ENCODE peak calls at places on chromosomes 3 and 15, in six cellular contexts. One of them, this sample, is unnamed.

GRCh38 chr15:35505816-35506215 is 40.1 kb downstream of the DPH6 start:
- DNase-seq in heart left ventricle: no peak
- DNase-seq in HCT116: no peak
- DNase-seq in body of pancreas: no peak
- DNase-seq in breast epithelium: no peak
- DNase-seq in NB4: no peak
- DNase-seq in this sample: no peak

GRCh38 chr15:69876556-69876955 is 221.2 kb downstream of the TLE3 start:
- DNase-seq in heart left ventricle: no peak
- DNase-seq in NB4: no peak
- DNase-seq in body of pancreas: no peak
- DNase-seq in breast epithelium: no peak
- DNase-seq in HCT116: no peak
- DNase-seq in this sample: no peak

GRCh38 chr3:172362583-172362982 is 85.7 kb downstream of the GHSR start:
- DNase-seq in breast epithelium: no peak
- DNase-seq in NB4: no peak
- DNase-seq in HCT116: no peak
- DNase-seq in heart left ventricle: no peak
- DNase-seq in body of pancreas: no peak
- DNase-seq in this sample: no peak

GRCh38 chr15:80803580-80804525 is 24.7 kb downstream of the CEMIP start:
- DNase-seq in NB4: no peak
- DNase-seq in HCT116: no peak
- DNase-seq in body of pancreas: no peak
- DNase-seq in heart left ventricle: no peak
- DNase-seq in breast epithelium: no peak
- DNase-seq in this sample: no peak

GRCh38 chr15:58931985-58932384 is 1.5 kb downstream of the SLTM start:
- DNase-seq in body of pancreas: peak; percentile 41
- DNase-seq in breast epithelium: no peak
- DNase-seq in NB4: peak; percentile 82
- DNase-seq in heart left ventricle: no peak
- DNase-seq in HCT116: no peak
- DNase-seq in this sample: peak; percentile 81

GRCh38 chr3:87792193-87792531 is 266.6 kb downstream of the CGGBP1 start:
- DNase-seq in HCT116: no peak
- DNase-seq in body of pancreas: no peak
- DNase-seq in heart left ventricle: no peak
- DNase-seq in NB4: no peak
- DNase-seq in breast epithelium: no peak
- DNase-seq in this sample: no peak

GRCh38 chr15:90388462-90389182 is 580 bp downstream of the IQGAP1 start:
- DNase-seq in breast epithelium: peak; percentile 69
- DNase-seq in body of pancreas: peak; percentile 59
- DNase-seq in NB4: peak; percentile 86
- DNase-seq in heart left ventricle: peak; percentile 74
- DNase-seq in HCT116: no peak
- DNase-seq in this sample: peak; percentile 59

GRCh38 chr3:183781246-183781645 is 44.1 kb downstream of the MAP6D1 start:
- DNase-seq in body of pancreas: no peak
- DNase-seq in heart left ventricle: no peak
- DNase-seq in breast epithelium: no peak
- DNase-seq in NB4: no peak
- DNase-seq in HCT116: no peak
- DNase-seq in this sample: no peak

GRCh38 chr15:101458158-101458895 is 31.2 kb downstream of the PCSK6 start:
- DNase-seq in heart left ventricle: no peak
- DNase-seq in HCT116: no peak
- DNase-seq in NB4: no peak
- DNase-seq in breast epithelium: peak; percentile 17
- DNase-seq in body of pancreas: no peak
- DNase-seq in this sample: no peak

GRCh38 chr3:72919520-72919919 is 31.7 kb downstream of the GXYLT2 start:
- DNase-seq in HCT116: no peak
- DNase-seq in body of pancreas: no peak
- DNase-seq in breast epithelium: no peak
- DNase-seq in NB4: no peak
- DNase-seq in heart left ventricle: no peak
- DNase-seq in this sample: no peak

GRCh38 chr3:139534992-139535879 is 4.3 kb downstream of the RBP1 start:
- DNase-seq in heart left ventricle: peak; percentile 67
- DNase-seq in HCT116: no peak
- DNase-seq in body of pancreas: peak; percentile 94
- DNase-seq in NB4: no peak
- DNase-seq in breast epithelium: no peak
- DNase-seq in this sample: no peak

GRCh38 chr15:33101036-33101435 is 93.5 kb downstream of the FMN1 start:
- DNase-seq in body of pancreas: no peak
- DNase-seq in NB4: no peak
- DNase-seq in heart left ventricle: no peak
- DNase-seq in breast epithelium: no peak
- DNase-seq in HCT116: no peak
- DNase-seq in this sample: no peak

GRCh38 chr3:33717616-33717865 is 513 bp downstream of the CLASP2 start:
- DNase-seq in heart left ventricle: peak; percentile 61
- DNase-seq in HCT116: peak; percentile 49
- DNase-seq in body of pancreas: peak; percentile 74
- DNase-seq in NB4: peak; percentile 76
- DNase-seq in breast epithelium: peak; percentile 69
- DNase-seq in this sample: peak; percentile 82

GRCh38 chr3:50187750-50188149 is 3.7 kb upstream of the GNAT1 start:
- DNase-seq in body of pancreas: no peak
- DNase-seq in NB4: no peak
- DNase-seq in HCT116: no peak
- DNase-seq in breast epithelium: no peak
- DNase-seq in heart left ventricle: no peak
- DNase-seq in this sample: no peak
- TF ChIP-seq POLR2A in body of pancreas: no peak
- TF ChIP-seq POLR2A in NB4: no peak
- TF ChIP-seq POLR2A in HCT116: no peak
- TF ChIP-seq POLR2A in breast epithelium: no peak
- TF ChIP-seq POLR2A in heart left ventricle: no peak
- TF ChIP-seq POLR2A in this sample: no peak

GRCh38 chr3:150407051-150407817 is 864 bp upstream of the TSC22D2 start:
- DNase-seq in breast epithelium: no peak
- DNase-seq in NB4: no peak
- DNase-seq in HCT116: no peak
- DNase-seq in heart left ventricle: no peak
- DNase-seq in body of pancreas: no peak
- DNase-seq in this sample: peak; percentile 72
- TF ChIP-seq POLR2A in breast epithelium: no peak
- TF ChIP-seq POLR2A in NB4: no peak
- TF ChIP-seq POLR2A in HCT116: no peak
- TF ChIP-seq POLR2A in heart left ventricle: no peak
- TF ChIP-seq POLR2A in body of pancreas: no peak
- TF ChIP-seq POLR2A in this sample: no peak

DNA sequence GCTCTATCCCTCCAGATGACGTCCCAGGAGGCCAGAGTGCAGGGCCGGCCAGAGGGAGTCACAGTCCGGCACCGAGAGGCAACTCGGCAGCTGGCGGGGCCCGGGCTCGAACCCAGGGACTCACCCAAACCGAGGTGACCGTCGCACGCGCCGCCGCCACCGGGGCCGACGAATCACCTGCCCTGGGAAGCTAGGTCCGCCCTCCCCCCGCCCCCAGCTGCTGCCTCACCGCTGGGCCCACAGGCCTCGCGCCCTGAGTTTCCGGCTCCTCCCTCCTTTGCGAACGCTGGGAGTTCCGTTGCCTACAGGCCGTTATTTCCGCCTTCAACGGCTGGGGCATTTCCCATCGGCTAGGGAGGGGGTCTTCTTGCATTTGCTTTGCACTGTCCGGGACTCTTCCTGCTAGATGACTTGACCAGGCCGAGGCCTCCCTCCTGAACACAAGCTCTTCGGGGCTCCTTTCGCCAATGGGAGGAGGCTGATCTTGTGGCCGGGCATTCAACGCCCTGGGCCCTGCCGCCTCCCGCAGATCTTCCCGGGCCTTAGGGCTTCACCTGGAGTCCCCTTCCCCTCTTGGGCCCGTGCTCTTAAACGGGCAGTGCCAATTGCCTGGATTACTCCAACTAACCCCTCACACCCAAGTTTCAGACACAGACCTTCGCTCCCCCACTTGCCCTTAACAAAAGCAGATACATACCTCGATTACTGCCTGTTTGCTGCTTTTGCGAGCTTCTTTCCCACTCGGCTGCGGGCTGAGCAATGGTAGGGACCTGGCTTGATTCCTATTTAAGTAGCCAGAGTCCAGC is at the start of gene SNUPN:
- DNase-seq in heart left ventricle: peak; percentile 96
- DNase-seq in HCT116: peak; percentile 90
- DNase-seq in body of pancreas: peak; percentile 96
- DNase-seq in NB4: peak; percentile 99
- DNase-seq in breast epithelium: peak; percentile 92
- DNase-seq in this sample: peak; percentile 96
- TF ChIP-seq POLR2A in heart left ventricle: no peak
- TF ChIP-seq POLR2A in HCT116: peak; percentile 87
- TF ChIP-seq POLR2A in body of pancreas: peak; percentile 79
- TF ChIP-seq POLR2A in NB4: peak; percentile 87
- TF ChIP-seq POLR2A in breast epithelium: no peak
- TF ChIP-seq POLR2A in this sample: peak; percentile 79

GRCh38 chr15:65610871-65611718 is at the start of gene INTS14:
- DNase-seq in HCT116: peak; percentile 91
- DNase-seq in heart left ventricle: peak; percentile 98
- DNase-seq in body of pancreas: peak; percentile 99
- DNase-seq in NB4: peak; percentile 97
- DNase-seq in breast epithelium: peak; percentile 98
- DNase-seq in this sample: peak; percentile 96
- TF ChIP-seq POLR2A in HCT116: peak; percentile 79
- TF ChIP-seq POLR2A in heart left ventricle: no peak
- TF ChIP-seq POLR2A in body of pancreas: peak; percentile 90
- TF ChIP-seq POLR2A in NB4: peak; percentile 83
- TF ChIP-seq POLR2A in breast epithelium: peak; percentile 68
- TF ChIP-seq POLR2A in this sample: peak; percentile 93

GRCh38 chr3:38497026-38497425 is 886 bp downstream of the EXOG start:
- DNase-seq in breast epithelium: no peak
- DNase-seq in body of pancreas: no peak
- DNase-seq in NB4: peak; percentile 16
- DNase-seq in HCT116: no peak
- DNase-seq in heart left ventricle: no peak
- DNase-seq in this sample: no peak

GRCh38 chr3:38491215-38491614 is 4.9 kb upstream of the EXOG start:
- DNase-seq in heart left ventricle: no peak
- DNase-seq in NB4: no peak
- DNase-seq in body of pancreas: no peak
- DNase-seq in breast epithelium: no peak
- DNase-seq in HCT116: no peak
- DNase-seq in this sample: no peak

GRCh38 chr3:38493019-38493418 is 3.1 kb upstream of the EXOG start:
- DNase-seq in heart left ventricle: no peak
- DNase-seq in body of pancreas: no peak
- DNase-seq in NB4: no peak
- DNase-seq in HCT116: no peak
- DNase-seq in breast epithelium: no peak
- DNase-seq in this sample: no peak

GRCh38 chr3:38500688-38501417 is 4.7 kb downstream of the EXOG start:
- DNase-seq in heart left ventricle: no peak
- DNase-seq in HCT116: no peak
- DNase-seq in breast epithelium: no peak
- DNase-seq in NB4: no peak
- DNase-seq in body of pancreas: no peak
- DNase-seq in this sample: no peak

DNA sequence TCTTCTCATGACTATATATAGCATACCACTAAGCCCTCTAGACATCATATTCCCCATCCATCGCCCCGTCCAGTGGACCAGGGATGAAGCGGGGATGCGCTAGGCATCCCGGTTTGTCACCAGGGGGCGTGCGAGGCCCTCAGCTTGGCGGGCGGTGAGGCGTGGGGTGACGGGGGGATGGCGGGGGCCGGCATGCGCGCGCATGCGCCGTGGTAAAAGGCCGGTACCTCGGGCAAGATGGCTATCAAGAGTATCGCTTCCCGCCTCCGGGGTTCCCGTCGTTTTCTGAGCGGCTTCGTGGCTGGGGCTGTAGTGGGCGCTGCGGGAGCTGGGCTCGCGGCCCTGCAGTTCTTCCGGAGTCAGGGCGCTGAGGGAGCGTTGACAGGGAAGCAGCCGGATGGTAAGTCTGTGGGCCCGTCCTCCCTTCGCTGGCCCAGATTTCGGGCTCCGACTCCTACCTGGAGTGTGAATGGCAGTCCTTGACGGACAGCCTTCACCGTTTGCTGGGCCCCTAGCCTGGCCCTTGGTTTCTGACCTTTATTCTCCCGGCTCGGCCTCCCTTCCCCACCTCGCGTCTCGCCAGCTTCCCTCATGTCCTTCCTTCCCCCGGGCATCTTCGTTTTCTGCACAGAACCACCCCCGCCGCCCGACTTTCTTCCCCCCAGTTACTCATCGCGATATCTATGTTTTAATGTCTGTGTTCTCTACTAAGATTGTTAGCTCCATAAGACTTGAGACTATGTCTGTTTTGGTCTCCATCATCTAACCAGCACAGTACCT is at the start of gene EXOG:
- DNase-seq in breast epithelium: peak; percentile 88
- DNase-seq in NB4: peak; percentile 92
- DNase-seq in body of pancreas: peak; percentile 92
- DNase-seq in heart left ventricle: peak; percentile 96
- DNase-seq in HCT116: peak; percentile 78
- DNase-seq in this sample: peak; percentile 96
- TF ChIP-seq POLR2A in breast epithelium: no peak
- TF ChIP-seq POLR2A in NB4: peak; percentile 42
- TF ChIP-seq POLR2A in body of pancreas: peak; percentile 68
- TF ChIP-seq POLR2A in heart left ventricle: no peak
- TF ChIP-seq POLR2A in HCT116: peak; percentile 49
- TF ChIP-seq POLR2A in this sample: peak; percentile 28

DNA sequence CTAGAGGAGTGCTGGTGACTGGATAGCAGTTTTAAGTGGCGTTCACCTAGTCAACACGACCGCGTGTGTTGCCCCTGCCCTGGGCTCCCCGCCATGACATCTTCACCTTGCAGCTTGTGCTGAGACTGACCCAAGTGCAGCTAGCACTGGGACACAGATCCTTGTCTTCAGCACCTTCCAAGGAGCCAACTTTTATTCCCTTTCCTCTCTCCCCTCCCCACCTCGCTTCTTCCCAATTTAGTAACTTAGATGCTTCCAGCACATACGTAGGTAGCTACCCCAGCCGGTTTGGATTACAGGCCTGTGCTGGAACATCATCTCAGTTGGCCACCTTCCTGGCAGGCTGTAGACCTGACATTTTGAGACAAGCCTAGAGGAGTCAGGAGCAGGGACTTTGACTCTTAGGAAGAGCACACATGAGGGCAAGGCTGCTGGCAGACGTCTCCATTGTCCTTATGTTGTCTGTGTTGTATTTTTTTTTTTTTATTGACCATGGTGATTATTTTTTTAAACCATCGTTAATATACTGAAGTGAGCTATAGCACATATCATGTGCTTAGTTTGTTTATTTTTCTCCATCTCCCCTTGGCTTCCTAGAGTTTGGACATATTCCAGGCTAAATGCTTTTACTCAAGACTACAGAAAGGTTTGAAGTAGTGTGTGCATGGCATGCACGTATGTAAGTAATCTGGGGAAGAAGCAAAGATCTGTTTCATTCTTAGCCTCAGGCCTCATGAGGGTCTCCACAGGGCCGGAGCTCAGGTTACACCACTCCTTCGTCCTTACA is 61.0 kb downstream of the AAGAB start:
- DNase-seq in heart left ventricle: no peak
- DNase-seq in breast epithelium: no peak
- DNase-seq in body of pancreas: no peak
- DNase-seq in NB4: no peak
- DNase-seq in HCT116: no peak
- DNase-seq in this sample: no peak
- TF ChIP-seq POLR2A in heart left ventricle: no peak
- TF ChIP-seq POLR2A in breast epithelium: no peak
- TF ChIP-seq POLR2A in body of pancreas: no peak
- TF ChIP-seq POLR2A in NB4: no peak
- TF ChIP-seq POLR2A in HCT116: no peak
- TF ChIP-seq POLR2A in this sample: no peak

This sample was measured in erythroblast.